ENCODE peak calls at places on chromosomes 16 and 17, in eight cellular contexts. Y is H7; V is GOT3; H is GM18507; W is NCI-H526; N is NCI-H1417; K is RCC 7860; G is stimulated activated CD4-positive, alpha-beta T cell treated with anti-CD3 and anti-CD28 coated beads, Interleukin-4, amount 100 ng/mL, for 24 hours. Z is an unnamed sample.

GRCh38 chr17:9529033-9529748 is 46.4 kb downstream of the STX8 start:
- DNase-seq in V (no peak), K (peak; percentile 26), H (peak; percentile 2), W (peak; percentile 31), G (no peak), Y (peak; percentile 63), N (peak; percentile 0), Z (no peak)

GRCh38 chr17:9240659-9241370 is 219.5 kb downstream of the NTN1 start:
- DNase-seq in W (peak; percentile 73), Y (peak; percentile 85), H (no peak), K (no peak), G (no peak), V (no peak), N (peak; percentile 31), Z (peak; percentile 56)

GRCh38 chr16:4886151-4886550 is 38.9 kb downstream of the UBN1 start:
- DNase-seq in G (no peak), K (no peak), V (no peak), H (no peak), Y (no peak), N (no peak), W (no peak), Z (no peak)

GRCh38 chr17:63946440-63947363 is 14.6 kb upstream of the CD79B start:
- DNase-seq in G (peak; percentile 69), Y (peak; percentile 98), V (no peak), K (peak; percentile 16), W (peak; percentile 61), N (peak; percentile 9), H (peak; percentile 84), Z (peak; percentile 62)

GRCh38 chr16:28930652-28931051 is 1.1 kb upstream of the CD19 start:
- DNase-seq in Y (peak; percentile 26), W (no peak), H (no peak), K (no peak), V (no peak), N (no peak), G (no peak), Z (no peak)

GRCh38 chr17:64200080-64201042 is 62.7 kb downstream of the TEX2 start:
- DNase-seq in Y (no peak), K (no peak), V (no peak), H (no peak), W (peak; percentile 58), G (no peak), N (no peak), Z (no peak)

GRCh38 chr16:54459509-54460235 is 173.1 kb upstream of the IRX3 start:
- DNase-seq in W (no peak), G (no peak), N (no peak), Y (no peak), V (no peak), K (no peak), H (no peak), Z (no peak)

GRCh38 chr17:27904534-27904933 is 11.4 kb upstream of the LYRM9 start:
- DNase-seq in W (peak; percentile 56), H (no peak), N (no peak), G (no peak), K (no peak), Y (no peak), V (no peak), Z (no peak)

GRCh38 chr17:82204831-82205719 is 7.6 kb downstream of the CCDC57 start:
- DNase-seq in V (peak; percentile 20), K (peak; percentile 83), G (peak; percentile 45), Y (no peak), N (peak; percentile 61), H (no peak), W (no peak), Z (no peak)

GRCh38 chr16:3490911-3491629 is 4.2 kb downstream of the C16orf90 start:
- DNase-seq in G (no peak), H (no peak), W (peak; percentile 26), K (no peak), N (no peak), Y (peak; percentile 83), V (no peak), Z (no peak)

GRCh38 chr17:7191571-7192270 is 12.6 kb upstream of the ASGR1 start:
- DNase-seq in V (no peak), W (peak; percentile 54), H (peak; percentile 25), N (no peak), K (no peak), Y (peak; percentile 96), G (no peak), Z (peak; percentile 62)

GRCh38 chr16:30748634-30749445 is 615 bp downstream of the PHKG2 start:
- DNase-seq in K (no peak), N (no peak), W (peak; percentile 33), V (no peak), G (peak; percentile 27), Y (no peak), H (no peak), Z (no peak)

GRCh38 chr16:55048745-55049144 is 118.1 kb downstream of the IRX5 start:
- DNase-seq in G (no peak), W (no peak), H (no peak), K (no peak), Y (peak; percentile 55), V (no peak), N (no peak), Z (no peak)

GRCh38 chr17:30600830-30601494 is 123.8 kb downstream of the GOSR1 start:
- DNase-seq in V (no peak), W (peak; percentile 83), K (no peak), N (peak; percentile 74), G (peak; percentile 19), Y (peak; percentile 61), H (no peak), Z (no peak)

GRCh38 chr16:67283826-67284555 is 4.7 kb downstream of the PLEKHG4 start:
- DNase-seq in K (no peak), V (no peak), N (no peak), G (no peak), W (no peak), Y (no peak), H (no peak), Z (no peak)

GRCh38 chr17:80832266-80832676 is 159.4 kb upstream of the CHMP6 start:
- DNase-seq in K (peak; percentile 27), Y (peak; percentile 91), W (peak; percentile 20), V (no peak), H (no peak), N (peak; percentile 60), G (no peak), Z (no peak)

GRCh38 chr17:1485311-1485747 is 7.2 kb downstream of the MYO1C start:
- DNase-seq in N (peak; percentile 10), G (no peak), W (peak; percentile 43), Y (peak; percentile 94), H (no peak), K (no peak), V (no peak), Z (peak; percentile 68)

GRCh38 chr16:85173981-85174751 is 61.9 kb upstream of the CIBAR2 start:
- DNase-seq in K (peak; percentile 31), Y (peak; percentile 75), V (no peak), G (no peak), W (peak; percentile 42), N (peak; percentile 31), H (no peak), Z (no peak)

GRCh38 chr17:69402052-69402451 is 12.4 kb upstream of the MAP2K6 start:
- DNase-seq in G (no peak), V (no peak), Y (no peak), H (no peak), W (no peak), K (peak; percentile 31), N (no peak), Z (no peak)

GRCh38 chr17:69654981-69655581 is 240.6 kb downstream of the MAP2K6 start:
- DNase-seq in Y (no peak), H (no peak), N (no peak), V (no peak), G (no peak), W (peak; percentile 18), K (peak; percentile 76), Z (no peak)

GRCh38 chr17:49886036-49886435 is 38.2 kb upstream of the TAC4 start:
- DNase-seq in V (no peak), W (no peak), Y (no peak), H (no peak), K (no peak), G (no peak), N (no peak), Z (no peak)

GRCh38 chr16:31718998-31719397 is 154.6 kb upstream of the ZNF267 start:
- DNase-seq in H (no peak), Y (no peak), G (no peak), V (no peak), K (no peak), W (no peak), N (no peak), Z (no peak)

GRCh38 chr16:30619643-30620042 is 9.5 kb upstream of the ZNF689 start:
- DNase-seq in H (no peak), G (no peak), N (no peak), W (no peak), K (peak; percentile 60), Y (no peak), V (no peak), Z (no peak)

GRCh38 chr17:57858838-57859237 is 9.0 kb upstream of the MRPS23 start:
- DNase-seq in N (no peak), K (no peak), Y (no peak), G (no peak), V (no peak), W (no peak), H (no peak), Z (no peak)

GRCh38 chr16:19168173-19169080 is at the start of gene SYT17:
- DNase-seq in H (no peak), W (peak; percentile 3), Y (peak; percentile 92), K (no peak), N (peak; percentile 81), G (no peak), V (no peak), Z (peak; percentile 45)

GRCh38 chr16:8887952-8888560 is 5.9 kb downstream of the LITAFD start:
- DNase-seq in Y (no peak), V (no peak), H (no peak), N (no peak), K (peak; percentile 85), W (no peak), G (no peak), Z (no peak)

GRCh38 chr17:9644910-9645751 is at the start of gene USP43:
- DNase-seq in K (peak; percentile 35), G (no peak), H (no peak), W (peak; percentile 75), N (peak; percentile 80), V (no peak), Y (peak; percentile 94), Z (peak; percentile 46)

Z was measured in mesothelial cell of epicardium.